ENCODE peak calls at places on chromosome 21, in nine cellular contexts. T, B, G, R, A, D, M, Q and U are unnamed samples.

GRCh38 chr21:42532466-42533181 is 19.0 kb downstream of the SLC37A1 start:
- DNase-seq in T (peak), B (no peak), G (no peak), R (no peak), A (peak), D (no peak), M (peak), Q (no peak), U (peak)

GRCh38 chr21:39611547-39612190 is 1.1 kb upstream of the B3GALT5 start:
- DNase-seq in T (no peak), B (no peak), G (no peak), R (no peak), A (no peak), D (no peak), M (no peak), Q (no peak), U (no peak)

GRCh38 chr21:38223893-38224540 is 32.8 kb upstream of the KCNJ15 start:
- DNase-seq in T (no peak), B (peak), G (peak), R (no peak), A (no peak), D (no peak), M (no peak), Q (no peak), U (no peak)

GRCh38 chr21:38955495-38955894 is 149.8 kb downstream of the ETS2 start:
- DNase-seq in T (no peak), B (no peak), G (peak), R (no peak), A (no peak), D (no peak), M (peak), Q (no peak), U (no peak)

GRCh38 chr21:41186763-41187536 is 19.0 kb downstream of the BACE2 start:
- DNase-seq in T (no peak), B (no peak), G (no peak), R (no peak), A (no peak), D (no peak), M (no peak), Q (peak), U (no peak)

GRCh38 chr21:36929622-36930021 is 36.8 kb downstream of the HLCS start:
- DNase-seq in T (peak), B (peak), G (peak), R (no peak), A (peak), D (no peak), M (no peak), Q (no peak), U (no peak)

GRCh38 chr21:46006547-46007497 is 25.3 kb downstream of the COL6A1 start:
- DNase-seq in T (no peak), B (no peak), G (no peak), R (no peak), A (peak), D (no peak), M (no peak), Q (no peak), U (peak)

GRCh38 chr21:31893841-31894240 is 21.0 kb downstream of the HUNK start:
- DNase-seq in T (no peak), B (no peak), G (no peak), R (no peak), A (no peak), D (no peak), M (no peak), Q (no peak), U (no peak)

GRCh38 chr21:29219165-29219770 is 79.5 kb upstream of the BACH1 start:
- DNase-seq in T (peak), B (no peak), G (no peak), R (no peak), A (no peak), D (no peak), M (peak), Q (no peak), U (no peak)

GRCh38 chr21:42684109-42684916 is 30.9 kb downstream of the PDE9A start:
- DNase-seq in T (no peak), B (no peak), G (peak), R (no peak), A (no peak), D (peak), M (no peak), Q (no peak), U (no peak)

GRCh38 chr21:46092026-46092764 is 5.7 kb upstream of the COL6A2 start:
- DNase-seq in T (peak), B (no peak), G (peak), R (peak), A (peak), D (no peak), M (peak), Q (no peak), U (peak)

GRCh38 chr21:45514311-45515021 is 27.8 kb downstream of the SLC19A1 start:
- DNase-seq in T (no peak), B (no peak), G (no peak), R (no peak), A (peak), D (no peak), M (peak), Q (no peak), U (no peak)

GRCh38 chr21:37220981-37221664 is 46.0 kb downstream of the VPS26C start:
- DNase-seq in T (peak), B (peak), G (peak), R (peak), A (peak), D (peak), M (peak), Q (peak), U (peak)

GRCh38 chr21:15064576-15065380 is at the start of gene NRIP1:
- DNase-seq in T (peak), B (peak), G (peak), R (peak), A (peak), D (peak), M (peak), Q (no peak), U (peak)

GRCh38 chr21:28884481-28884880 is 108.2 kb downstream of the LTN1 start:
- DNase-seq in T (no peak), B (no peak), G (peak), R (no peak), A (no peak), D (no peak), M (no peak), Q (no peak), U (no peak)